ENCODE peak calls at places on chromosomes 6 and 20, in five cellular contexts. One of them, this sample, is unnamed.

GRCh38 chr20:47713941-47714450 is 71.3 kb downstream of the SULF2 start:
- DNase-seq in heart right ventricle: no peak
- DNase-seq in ACHN: no peak
- DNase-seq in sciatic nerve: peak
- DNase-seq in NAMALWA: no peak
- DNase-seq in this sample: no peak

GRCh38 chr6:157217894-157218370 is 105.4 kb downstream of the TMEM242 start:
- DNase-seq in heart right ventricle: peak
- DNase-seq in NAMALWA: no peak
- DNase-seq in sciatic nerve: no peak
- DNase-seq in ACHN: no peak
- DNase-seq in this sample: no peak

GRCh38 chr6:99241905-99242534 is 107.5 kb downstream of the FAXC start:
- DNase-seq in ACHN: peak
- DNase-seq in heart right ventricle: no peak
- DNase-seq in sciatic nerve: no peak
- DNase-seq in NAMALWA: peak
- DNase-seq in this sample: peak

GRCh38 chr6:29744131-29744530 is 20.9 kb downstream of the HLA-F start:
- DNase-seq in NAMALWA: no peak
- DNase-seq in heart right ventricle: no peak
- DNase-seq in ACHN: no peak
- DNase-seq in sciatic nerve: no peak
- DNase-seq in this sample: no peak

GRCh38 chr6:2855061-2855519 is 13.4 kb upstream of the SERPINB1 start:
- DNase-seq in NAMALWA: no peak
- DNase-seq in heart right ventricle: no peak
- DNase-seq in ACHN: no peak
- DNase-seq in sciatic nerve: no peak
- DNase-seq in this sample: peak

GRCh38 chr6:41518118-41518517 is 28.1 kb upstream of the FOXP4 start:
- DNase-seq in NAMALWA: no peak
- DNase-seq in sciatic nerve: no peak
- DNase-seq in ACHN: no peak
- DNase-seq in heart right ventricle: no peak
- DNase-seq in this sample: no peak

GRCh38 chr6:112951829-112952228 is 604.7 kb downstream of the RFPL4B start:
- DNase-seq in sciatic nerve: no peak
- DNase-seq in NAMALWA: no peak
- DNase-seq in ACHN: no peak
- DNase-seq in heart right ventricle: no peak
- DNase-seq in this sample: no peak

GRCh38 chr6:31908791-31909190 is 6.9 kb upstream of the ZBTB12 start:
- DNase-seq in heart right ventricle: no peak
- DNase-seq in NAMALWA: no peak
- DNase-seq in ACHN: no peak
- DNase-seq in sciatic nerve: no peak
- DNase-seq in this sample: no peak

GRCh38 chr20:49935746-49936152 is 448 bp upstream of the RNF114 start:
- DNase-seq in heart right ventricle: no peak
- DNase-seq in NAMALWA: no peak
- DNase-seq in sciatic nerve: no peak
- DNase-seq in ACHN: no peak
- DNase-seq in this sample: no peak

GRCh38 chr20:37317316-37317715 is 27.9 kb downstream of the MANBAL start:
- DNase-seq in heart right ventricle: no peak
- DNase-seq in sciatic nerve: no peak
- DNase-seq in NAMALWA: no peak
- DNase-seq in ACHN: no peak
- DNase-seq in this sample: no peak

GRCh38 chr6:85458782-85459181 is 8.9 kb downstream of the NT5E start:
- DNase-seq in NAMALWA: no peak
- DNase-seq in heart right ventricle: no peak
- DNase-seq in sciatic nerve: no peak
- DNase-seq in ACHN: peak
- DNase-seq in this sample: no peak

GRCh38 chr6:150720774-150721233 is 121.1 kb downstream of the PLEKHG1 start:
- DNase-seq in sciatic nerve: no peak
- DNase-seq in ACHN: no peak
- DNase-seq in heart right ventricle: no peak
- DNase-seq in NAMALWA: peak
- DNase-seq in this sample: peak

GRCh38 chr20:61649879-61650200 is 397.8 kb downstream of the CDH4 start:
- DNase-seq in ACHN: no peak
- DNase-seq in NAMALWA: no peak
- DNase-seq in heart right ventricle: no peak
- DNase-seq in sciatic nerve: no peak
- DNase-seq in this sample: no peak

GRCh38 chr20:32050851-32051556 is 1.0 kb upstream of the HCK start:
- DNase-seq in heart right ventricle: peak
- DNase-seq in NAMALWA: no peak
- DNase-seq in sciatic nerve: peak
- DNase-seq in ACHN: no peak
- DNase-seq in this sample: peak

GRCh38 chr6:30743099-30744053 is 889 bp upstream of the FLOT1 start:
- DNase-seq in ACHN: peak
- DNase-seq in heart right ventricle: peak
- DNase-seq in sciatic nerve: peak
- DNase-seq in NAMALWA: peak
- DNase-seq in this sample: no peak

GRCh38 chr6:21099338-21100314 is 493.9 kb upstream of the SOX4 start:
- DNase-seq in ACHN: no peak
- DNase-seq in heart right ventricle: no peak
- DNase-seq in sciatic nerve: no peak
- DNase-seq in NAMALWA: peak
- DNase-seq in this sample: no peak

GRCh38 chr6:28743271-28743789 is 180.5 kb downstream of the TRIM27 start:
- DNase-seq in NAMALWA: no peak
- DNase-seq in ACHN: no peak
- DNase-seq in sciatic nerve: no peak
- DNase-seq in heart right ventricle: no peak
- DNase-seq in this sample: no peak

GRCh38 chr6:23522751-23523527 is 603.1 kb upstream of the NRSN1 start:
- DNase-seq in NAMALWA: no peak
- DNase-seq in heart right ventricle: no peak
- DNase-seq in sciatic nerve: no peak
- DNase-seq in ACHN: no peak
- DNase-seq in this sample: no peak